ENCODE peak calls at places on chromosomes 5 and 9, in four cellular contexts. U, V, Z and L are unnamed samples.

GRCh38 chr5:109516385-109516784 is 106.6 kb upstream of the PJA2 start:
- DNase-seq in U (no peak), V (no peak), Z (no peak), L (no peak)

GRCh38 chr5:93545872-93546271 is 35.1 kb downstream of the NR2F1-AS1 start:
- DNase-seq in U (no peak), V (no peak), Z (no peak), L (no peak)

GRCh38 chr5:164302533-164303235 is 797.3 kb downstream of the MAT2B start:
- DNase-seq in U (no peak), V (no peak), Z (no peak), L (no peak)

GRCh38 chr9:33159058-33159759 is 7.9 kb downstream of the B4GALT1 start:
- DNase-seq in U (peak), V (no peak), Z (no peak), L (no peak)

GRCh38 chr5:87433945-87434344 is 21.2 kb upstream of the CCNH start:
- DNase-seq in U (no peak), V (no peak), Z (no peak), L (no peak)

GRCh38 chr5:132971483-132972435 is 8.3 kb upstream of the AFF4 start:
- DNase-seq in U (no peak), V (no peak), Z (no peak), L (no peak)

GRCh38 chr5:1439388-1440097 is 5.7 kb downstream of the SLC6A3 start:
- DNase-seq in U (no peak), V (no peak), Z (no peak), L (no peak)

GRCh38 chr9:112921549-112921948 is 30.9 kb upstream of the SLC46A2 start:
- DNase-seq in U (no peak), V (peak), Z (peak), L (no peak)

GRCh38 chr5:93073547-93073946 is 507.5 kb downstream of the NR2F1-AS1 start:
- DNase-seq in U (no peak), V (no peak), Z (no peak), L (no peak)

GRCh38 chr5:165538065-165538464 is 2032.6 kb downstream of the MAT2B start:
- DNase-seq in U (no peak), V (no peak), Z (no peak), L (no peak)

GRCh38 chr9:105401651-105402050 is 46.2 kb upstream of the FSD1L start:
- DNase-seq in U (no peak), V (no peak), Z (no peak), L (no peak)

GRCh38 chr5:102307232-102307631 is 11.1 kb upstream of the SLCO4C1 start:
- DNase-seq in U (no peak), V (no peak), Z (no peak), L (peak)

GRCh38 chr9:16871358-16872151 is 1.1 kb upstream of the BNC2 start:
- DNase-seq in U (peak), V (no peak), Z (no peak), L (no peak)

GRCh38 chr9:4315582-4316215 is 15.8 kb upstream of the GLIS3 start:
- DNase-seq in U (peak), V (peak), Z (peak), L (peak)

GRCh38 chr9:108550111-108550510 is 305.7 kb downstream of the ACTL7B start:
- DNase-seq in U (no peak), V (no peak), Z (no peak), L (no peak)

GRCh38 chr9:95053611-95054440 is 263.7 kb downstream of the FANCC start:
- DNase-seq in U (no peak), V (no peak), Z (no peak), L (no peak)

GRCh38 chr5:158119852-158120708 is 261.1 kb upstream of the CLINT1 start:
- DNase-seq in U (no peak), V (no peak), Z (no peak), L (no peak)

GRCh38 chr9:137982132-137982666 is 104.6 kb downstream of the CACNA1B start:
- DNase-seq in U (no peak), V (no peak), Z (no peak), L (no peak)

GRCh38 chr9:132572921-132573320 is 9.5 kb upstream of the BARHL1 start:
- DNase-seq in U (no peak), V (no peak), Z (no peak), L (no peak)

GRCh38 chr5:121221483-121221882 is 630.2 kb upstream of the FTMT start:
- DNase-seq in U (no peak), V (no peak), Z (no peak), L (no peak)

GRCh38 chr9:24381205-24381604 is 164.5 kb downstream of the IZUMO3 start:
- DNase-seq in U (no peak), V (no peak), Z (no peak), L (no peak)

GRCh38 chr5:6545036-6545693 is 87.7 kb downstream of the NSUN2 start:
- DNase-seq in U (no peak), V (peak), Z (no peak), L (no peak)

GRCh38 chr9:129320575-129321311 is 142.7 kb upstream of the IER5L start:
- DNase-seq in U (peak), V (peak), Z (no peak), L (no peak)

GRCh38 chr9:40907657-40908624 is 220.5 kb downstream of the FOXD4L6 start:
- DNase-seq in U (no peak), V (no peak), Z (no peak), L (no peak)

GRCh38 chr5:19795218-19795617 is 192.8 kb downstream of the CDH18 start:
- DNase-seq in U (no peak), V (peak), Z (no peak), L (no peak)

GRCh38 chr9:93288341-93288740 is 104.4 kb downstream of the WNK2 start:
- DNase-seq in U (no peak), V (no peak), Z (no peak), L (no peak)

GRCh38 chr9:120065151-120065550 is 514.8 kb downstream of the CDK5RAP2 start:
- DNase-seq in U (no peak), V (no peak), Z (no peak), L (no peak)

GRCh38 chr5:133773247-133774202 is 161.2 kb upstream of the FSTL4 start:
- DNase-seq in U (no peak), V (no peak), Z (no peak), L (no peak)

GRCh38 chr9:123860603-123861002 is 69.3 kb downstream of the DENND1A start:
- DNase-seq in U (no peak), V (no peak), Z (no peak), L (no peak)

GRCh38 chr9:89739531-89740315 is 134.9 kb downstream of the GADD45G start:
- DNase-seq in U (peak), V (no peak), Z (no peak), L (no peak)

GRCh38 chr5:109411627-109412026 is 1.9 kb upstream of the PJA2 start:
- DNase-seq in U (peak), V (no peak), Z (no peak), L (peak)

GRCh38 chr5:73186976-73187375 is 14.0 kb downstream of the TMEM174 start:
- DNase-seq in U (no peak), V (no peak), Z (no peak), L (no peak)

GRCh38 chr5:118919016-118919415 is 69.3 kb downstream of the DTWD2 start:
- DNase-seq in U (no peak), V (no peak), Z (no peak), L (no peak)

GRCh38 chr9:129464972-129465833 is 155.7 kb downstream of the C9orf50 start:
- DNase-seq in U (no peak), V (no peak), Z (no peak), L (no peak)

GRCh38 chr5:81122271-81122670 is 110.9 kb upstream of the CKMT2 start:
- DNase-seq in U (no peak), V (no peak), Z (no peak), L (no peak)